ENCODE peak calls at places on chromosomes 6 and 20, in four cellular contexts. D is WTC11; X is stimulated activated naive CD8-positive, alpha-beta T cell treated with anti-CD3 and anti-CD28 coated beads, Interleukin-15, Interleukin-2, amounts not matched to agents 100 U/mL and 50 U/mL, for 24 hours; T is lower lobe of right lung. Q is an unnamed sample.
A peak's percentile ranks its signal among the peaks of the same experiment; 100 is the strongest.

GRCh38 chr6:64230530-64230929 is 594.9 kb downstream of the PHF3 start:
- DNase-seq in T (no peak), D (no peak), X (no peak), Q (peak; percentile 20)

GRCh38 chr6:163098827-163099469 is 315.6 kb upstream of the QKI start:
- DNase-seq in X (no peak), T (no peak), D (no peak), Q (no peak)

GRCh38 chr20:36462440-36463211 is 78.7 kb upstream of the MYL9 start:
- DNase-seq in D (no peak), X (no peak), T (peak; percentile 71), Q (no peak)

GRCh38 chr20:25864326-25864970 is 167.8 kb upstream of the ZNF337 start:
- DNase-seq in D (no peak), T (no peak), X (no peak), Q (no peak)

GRCh38 chr20:12012241-12013222 is 94.8 kb downstream of the BTBD3 start:
- DNase-seq in D (peak; percentile 65), T (no peak), X (peak; percentile 22), Q (peak; percentile 54)

GRCh38 chr6:20812776-20813175 is 278.5 kb downstream of the CDKAL1 start:
- DNase-seq in X (no peak), D (no peak), T (no peak), Q (no peak)

GRCh38 chr6:24996145-24996836 is 60.5 kb upstream of the RIPOR2 start:
- DNase-seq in X (no peak), D (no peak), T (no peak), Q (no peak)

GRCh38 chr6:41581381-41581991 is 35.3 kb downstream of the FOXP4 start:
- DNase-seq in T (no peak), D (no peak), X (no peak), Q (peak; percentile 84)

GRCh38 chr6:88997365-88997764 is 33.9 kb upstream of the RNGTT start:
- DNase-seq in X (no peak), T (no peak), D (no peak), Q (no peak)

GRCh38 chr6:158061709-158062461 is 80.2 kb downstream of the SYNJ2 start:
- DNase-seq in D (no peak), T (no peak), X (no peak), Q (no peak)

GRCh38 chr6:161166176-161166575 is 107.7 kb downstream of the AGPAT4 start:
- DNase-seq in D (no peak), X (no peak), T (no peak), Q (no peak)

GRCh38 chr6:48809700-48810099 is 653.4 kb downstream of the MMUT start:
- DNase-seq in D (no peak), T (no peak), X (no peak), Q (no peak)

GRCh38 chr6:137492289-137492688 is 1.9 kb downstream of the OLIG3 start:
- DNase-seq in D (no peak), T (no peak), X (no peak), Q (no peak)

GRCh38 chr6:14361956-14362587 is 244.5 kb downstream of the CD83 start:
- DNase-seq in D (no peak), T (no peak), X (no peak), Q (no peak)

GRCh38 chr20:37456948-37457347 is 64.1 kb upstream of the NNAT start:
- DNase-seq in X (no peak), D (no peak), T (no peak), Q (no peak)

GRCh38 chr6:48037946-48038345 is 73.1 kb downstream of the PTCHD4 start:
- DNase-seq in X (no peak), D (no peak), T (no peak), Q (no peak)

GRCh38 chr20:10635476-10636208 is 38.2 kb downstream of the JAG1 start:
- DNase-seq in X (no peak), D (no peak), T (no peak), Q (no peak)

GRCh38 chr6:46688966-46689335 is 1.3 kb downstream of the TDRD6 start:
- DNase-seq in D (no peak), X (no peak), T (no peak), Q (no peak)

GRCh38 chr20:44772636-44773035 is 27.0 kb downstream of the KCNK15 start:
- DNase-seq in X (no peak), T (no peak), D (no peak), Q (no peak)

GRCh38 chr6:45741437-45742166 is 274.1 kb downstream of the CLIC5 start:
- DNase-seq in D (no peak), T (no peak), X (peak; percentile 41), Q (no peak)

GRCh38 chr20:21172626-21173025 is 46.7 kb downstream of the KIZ start:
- DNase-seq in D (no peak), X (no peak), T (no peak), Q (no peak)

GRCh38 chr20:7516631-7517051 is 423.6 kb downstream of the HAO1 start:
- DNase-seq in X (no peak), T (no peak), D (no peak), Q (no peak)

GRCh38 chr20:4946585-4947378 is 54.5 kb downstream of the SLC23A2 start:
- DNase-seq in X (peak; percentile 23), D (no peak), T (no peak), Q (no peak)

GRCh38 chr20:36886859-36887778 is 11.2 kb downstream of the TLDC2 start:
- DNase-seq in T (peak; percentile 84), D (peak; percentile 96), X (peak; percentile 90), Q (peak; percentile 92)

GRCh38 chr20:23782366-23782983 is 31.7 kb upstream of the CST1 start:
- DNase-seq in X (peak; percentile 32), D (no peak), T (no peak), Q (peak; percentile 66)

GRCh38 chr6:89144358-89145041 is 1.4 kb upstream of the PM20D2 start:
- DNase-seq in X (no peak), T (no peak), D (no peak), Q (no peak)

GRCh38 chr20:51529027-51529749 is 13.3 kb downstream of the NFATC2 start:
- DNase-seq in T (no peak), D (no peak), X (peak; percentile 61), Q (no peak)